ENCODE peak calls at places on chromosomes 6 and 20, in eight cellular contexts. I is transverse colon; B is cardiac muscle cell; N is stomach; L is AG04450; Q is mesenchymal stem cell; C is heart right ventricle; D is CD8-positive, alpha-beta T cell. F is an unnamed sample.

GRCh38 chr20:25142435-25142834 is 53.1 kb upstream of the ENTPD6 start:
- DNase-seq in I (no peak), B (no peak), N (no peak), L (no peak), Q (no peak), C (no peak), D (no peak), F (no peak)

GRCh38 chr20:32585519-32586127 is 490 bp upstream of the NOL4L start:
- DNase-seq in I (no peak), B (peak), N (no peak), L (no peak), Q (no peak), C (no peak), D (no peak), F (no peak)

GRCh38 chr6:141261016-141261671 is 871.6 kb upstream of the GJE1 start:
- DNase-seq in I (no peak), B (no peak), N (peak), L (no peak), Q (no peak), C (peak), D (no peak), F (no peak)

GRCh38 chr20:25553819-25554296 is 31.5 kb downstream of the NINL start:
- DNase-seq in I (no peak), B (no peak), N (no peak), L (no peak), Q (peak), C (no peak), D (no peak), F (no peak)

GRCh38 chr6:44477293-44477894 is 89.9 kb downstream of the CDC5L start:
- DNase-seq in I (no peak), B (no peak), N (no peak), L (no peak), Q (no peak), C (no peak), D (no peak), F (no peak)

GRCh38 chr6:158472453-158472852 is 87.4 kb upstream of the TMEM181 start:
- DNase-seq in I (no peak), B (no peak), N (no peak), L (no peak), Q (no peak), C (no peak), D (no peak), F (no peak)

GRCh38 chr6:44010411-44011349 is 116.6 kb downstream of the MRPL14 start:
- DNase-seq in I (no peak), B (peak), N (no peak), L (peak), Q (peak), C (peak), D (no peak), F (no peak)

GRCh38 chr6:161137839-161138544 is 135.9 kb downstream of the AGPAT4 start:
- DNase-seq in I (no peak), B (no peak), N (no peak), L (no peak), Q (no peak), C (no peak), D (no peak), F (peak)

GRCh38 chr6:43911625-43912577 is 141.9 kb downstream of the VEGFA start:
- DNase-seq in I (no peak), B (no peak), N (peak), L (no peak), Q (no peak), C (no peak), D (no peak), F (no peak)

GRCh38 chr6:160398674-160399271 is 50.6 kb downstream of the SLC22A3 start:
- DNase-seq in I (no peak), B (no peak), N (no peak), L (no peak), Q (no peak), C (no peak), D (no peak), F (no peak)

GRCh38 chr20:35200255-35200654 is 26.2 kb upstream of the MMP24 start:
- DNase-seq in I (no peak), B (no peak), N (no peak), L (peak), Q (peak), C (no peak), D (no peak), F (peak)

DNA sequence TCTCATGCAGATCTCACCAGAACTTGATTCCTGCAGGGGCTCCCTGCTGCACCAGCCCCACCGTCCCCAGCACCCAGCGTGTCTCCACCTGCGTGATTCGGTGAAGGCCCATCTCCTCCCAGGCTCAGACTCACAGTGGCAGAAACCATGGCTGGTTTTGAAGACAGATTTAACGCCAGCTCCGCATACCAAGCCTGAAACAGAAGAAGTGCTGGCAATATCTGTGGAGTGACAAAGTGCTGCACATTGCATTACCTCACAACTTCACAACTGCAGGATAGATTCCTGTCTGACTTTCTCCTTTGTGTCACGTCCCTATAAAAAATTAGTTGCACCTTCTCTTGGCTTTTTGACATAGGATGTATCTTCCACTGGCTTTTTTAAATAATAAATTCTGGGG is 120.7 kb downstream of the TTLL2 start:
- DNase-seq in I (no peak), B (no peak), N (no peak), L (no peak), Q (no peak), C (no peak), D (no peak), F (no peak)
- H3K27ac ChIP-seq in I (no peak), B (no peak), N (no peak), L (no peak), Q (no peak), C (no peak), D (no peak), F (no peak)

DNA sequence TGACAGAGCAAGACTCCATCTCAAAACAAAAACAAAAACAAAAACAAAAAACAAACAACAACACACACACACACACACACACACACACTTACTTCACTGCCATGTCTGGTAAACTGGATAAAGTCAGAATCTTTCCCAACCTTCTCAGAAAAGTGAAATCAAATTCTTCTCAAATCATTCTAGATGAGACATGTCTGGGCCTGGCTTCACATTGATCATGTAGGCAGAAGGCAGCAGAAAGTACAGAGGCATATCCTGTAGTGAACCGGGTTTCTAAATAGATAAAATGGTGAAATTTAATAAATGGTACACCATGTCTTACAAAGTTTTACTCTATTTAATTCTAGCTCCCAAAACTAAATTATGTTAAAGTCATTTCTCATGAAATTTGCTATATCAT is 14.9 kb upstream of the MRS2 start:
- DNase-seq in I (no peak), B (no peak), N (no peak), L (no peak), Q (no peak), C (no peak), D (no peak), F (peak)
- H3K27ac ChIP-seq in I (no peak), B (no peak), N (no peak), L (no peak), Q (peak), C (no peak), D (no peak), F (peak)

DNA sequence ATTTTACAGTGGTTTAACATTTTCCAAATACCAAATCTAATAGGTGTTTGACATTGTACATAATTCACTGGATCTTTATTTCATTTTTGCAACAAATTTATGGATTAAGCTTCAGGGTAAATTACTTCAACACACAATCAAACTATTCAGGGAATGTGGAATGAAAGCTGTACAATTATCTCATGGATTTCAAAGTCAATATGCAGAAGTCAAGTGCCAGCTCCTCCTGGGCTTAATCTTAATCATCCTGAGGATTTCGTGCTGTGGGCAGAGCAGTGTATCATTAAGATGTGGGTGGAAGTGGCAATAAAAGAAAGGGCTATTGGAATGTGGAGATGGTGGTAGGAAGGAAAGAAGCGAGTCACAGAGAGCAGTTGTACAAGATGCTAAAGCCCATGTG is 548.8 kb downstream of the COL12A1 start:
- DNase-seq in I (no peak), B (no peak), N (no peak), L (no peak), Q (no peak), C (no peak), D (no peak), F (no peak)
- H3K27ac ChIP-seq in I (no peak), B (no peak), N (no peak), L (no peak), Q (no peak), C (no peak), D (no peak), F (no peak)

DNA sequence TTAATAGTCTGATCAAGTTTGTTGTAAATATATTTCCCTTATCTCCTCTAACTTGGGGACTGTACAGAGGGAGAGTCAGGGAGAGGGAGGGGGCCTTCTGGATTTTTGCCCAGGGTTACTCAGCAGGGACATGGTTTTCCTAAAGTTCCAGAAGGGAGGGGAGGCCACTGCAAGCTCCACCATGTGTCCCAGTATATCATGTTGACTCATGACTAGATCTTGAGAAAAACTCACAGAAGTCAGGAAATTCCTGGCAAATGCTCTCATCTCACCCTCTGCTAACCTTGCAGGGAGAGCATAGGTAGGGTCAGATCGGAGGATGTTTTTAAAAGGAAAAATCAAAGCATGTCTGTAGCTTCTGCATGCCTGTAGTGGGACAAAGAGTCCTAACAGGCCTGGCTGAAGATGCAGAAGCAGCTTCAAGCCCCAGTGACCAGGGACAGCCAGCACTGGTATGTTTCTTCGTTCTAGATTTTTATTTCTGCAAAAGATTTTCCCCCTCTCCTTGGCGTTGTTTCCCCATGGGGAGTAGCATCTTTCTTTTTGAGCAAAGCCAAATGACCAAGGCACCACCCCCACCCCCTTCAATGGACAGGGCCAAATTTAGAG is 272.9 kb upstream of the SUPT3H start:
- DNase-seq in I (no peak), B (no peak), N (no peak), L (no peak), Q (peak), C (no peak), D (no peak), F (peak)
- H3K27ac ChIP-seq in I (no peak), B (no peak), N (no peak), L (peak), Q (peak), C (no peak), D (no peak), F (peak)

DNA sequence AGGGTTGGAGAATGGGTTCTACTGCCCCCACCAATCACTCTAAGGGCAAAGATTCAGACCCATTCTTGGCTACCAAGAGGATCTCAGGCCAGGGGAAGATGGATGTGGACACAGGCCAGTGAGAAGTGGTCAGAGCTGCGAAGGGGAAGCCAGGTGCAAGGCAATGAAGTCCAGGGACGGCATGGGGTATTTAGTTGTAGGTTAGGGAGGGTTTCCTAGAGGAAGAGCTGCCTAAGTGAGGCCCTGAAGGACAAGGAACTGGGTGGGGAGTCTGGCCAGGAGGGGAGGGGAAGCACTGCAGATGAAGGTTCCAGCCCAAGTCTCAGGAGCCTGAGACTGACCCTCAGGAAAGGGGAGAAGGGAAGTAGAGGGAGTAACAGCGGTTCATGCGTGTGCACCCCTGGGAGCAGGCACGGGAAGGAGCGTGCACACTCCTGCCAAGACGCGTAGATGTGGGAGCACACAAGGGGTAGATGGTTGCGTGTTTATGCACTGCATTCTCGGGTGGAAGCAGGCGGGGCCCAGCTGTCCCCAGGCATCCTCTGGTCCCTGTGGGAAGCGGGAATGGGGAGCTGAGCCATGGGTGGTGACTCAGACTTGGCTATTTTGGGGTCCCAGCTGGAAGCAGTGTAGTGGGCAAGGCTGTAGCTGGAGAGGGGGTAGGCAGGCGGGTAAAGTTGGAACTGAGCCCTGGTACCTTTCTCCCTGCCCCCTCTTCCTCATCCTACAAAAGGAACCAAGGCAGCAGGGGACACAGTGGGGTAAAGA is 3.3 kb downstream of the ACTL10 start:
- DNase-seq in I (no peak), B (no peak), N (no peak), L (no peak), Q (no peak), C (no peak), D (no peak), F (no peak)
- H3K27ac ChIP-seq in I (no peak), B (no peak), N (peak), L (no peak), Q (no peak), C (no peak), D (no peak), F (no peak)

GRCh38 chr6:148760568-148761531 is 14.0 kb downstream of the UST start:
- DNase-seq in I (peak), B (peak), N (peak), L (peak), Q (peak), C (peak), D (peak), F (no peak)
- H3K27ac ChIP-seq in I (peak), B (peak), N (peak), L (peak), Q (peak), C (no peak), D (peak), F (peak)

F was measured in epithelial cell of prostate.